ENCODE peak calls at places on chromosomes 16 and 17, in eight cellular contexts. H is HCT116, A is cardiac muscle cell, V is fibroblast of lung, M is thyroid gland, D is heart left ventricle, R is thoracic aorta, G is Caco-2. S is an unnamed sample.
A peak's percentile ranks its signal among the peaks of the same experiment; 100 is the strongest.

GRCh38 chr17:5405400-5405799 is 14.1 kb downstream of the NUP88 start:
- DNase-seq in R (no peak), V (no peak), M (no peak), A (no peak), D (no peak), H (no peak), G (peak; percentile 17), S (no peak)

GRCh38 chr16:53908731-53909130 is 204.8 kb downstream of the FTO start:
- DNase-seq in M (no peak), D (no peak), V (no peak), H (no peak), G (no peak), A (no peak), R (no peak), S (no peak)

GRCh38 chr17:35119370-35120185 is at the start of gene RAD51D:
- DNase-seq in V (peak; percentile 57), H (peak; percentile 48), A (peak; percentile 89), M (peak; percentile 80), D (peak; percentile 72), R (no peak), G (peak; percentile 91), S (peak; percentile 78)

GRCh38 chr17:6366144-6366755 is 68.7 kb downstream of the AIPL1 start:
- DNase-seq in G (no peak), D (no peak), M (peak; percentile 1), A (no peak), V (peak; percentile 82), R (no peak), H (peak; percentile 53), S (peak; percentile 22)

GRCh38 chr17:12790806-12791148 is 1.5 kb downstream of the ARHGAP44 start:
- DNase-seq in V (no peak), R (no peak), D (no peak), H (no peak), M (peak; percentile 79), G (no peak), A (no peak), S (no peak)

GRCh38 chr17:32516940-32517711 is 30.3 kb downstream of the CDK5R1 start:
- DNase-seq in M (no peak), G (no peak), V (no peak), H (no peak), A (no peak), D (no peak), R (no peak), S (no peak)

GRCh38 chr17:43774304-43775250 is 4.2 kb downstream of the DUSP3 start:
- DNase-seq in G (no peak), H (no peak), A (no peak), M (no peak), D (no peak), V (no peak), R (no peak), S (no peak)

GRCh38 chr16:11016993-11017392 is 72.6 kb downstream of the CLEC16A start:
- DNase-seq in A (no peak), R (no peak), G (no peak), V (peak; percentile 75), H (peak; percentile 32), D (peak; percentile 84), M (peak; percentile 53), S (peak; percentile 88)

GRCh38 chr16:363110-364090 is 6.9 kb downstream of the MRPL28 start:
- DNase-seq in M (peak; percentile 56), A (no peak), G (no peak), H (no peak), R (no peak), D (no peak), V (no peak), S (no peak)

GRCh38 chr16:69118468-69118867 is 13.0 kb downstream of the HAS3 start:
- DNase-seq in M (no peak), V (no peak), G (no peak), H (no peak), A (no peak), R (no peak), D (no peak), S (no peak)

GRCh38 chr17:49742256-49742655 is 21.7 kb downstream of the FAM117A start:
- DNase-seq in D (no peak), M (no peak), H (no peak), A (no peak), R (no peak), G (no peak), V (peak; percentile 21), S (no peak)

GRCh38 chr16:73732681-73733080 is 563.9 kb upstream of the PSMD7 start:
- DNase-seq in V (no peak), H (no peak), R (no peak), D (no peak), A (no peak), M (no peak), G (no peak), S (no peak)

GRCh38 chr16:3029499-3030127 is 5.8 kb downstream of the THOC6 start:
- DNase-seq in M (no peak), H (no peak), A (no peak), G (no peak), R (no peak), D (no peak), V (peak; percentile 36), S (no peak)

GRCh38 chr16:17949713-17950112 is 386.8 kb downstream of the NPIPA8 start:
- DNase-seq in H (no peak), A (no peak), M (no peak), G (no peak), R (no peak), D (no peak), V (no peak), S (no peak)

GRCh38 chr17:72657467-72658317 is 434.8 kb downstream of the SLC39A11 start:
- DNase-seq in R (no peak), H (no peak), M (no peak), A (no peak), G (peak; percentile 26), D (no peak), V (peak; percentile 40), S (no peak)

GRCh38 chr16:57070424-57070823 is 22.0 kb upstream of the CPNE2 start:
- DNase-seq in V (no peak), G (no peak), R (no peak), M (no peak), A (no peak), D (no peak), H (no peak), S (no peak)

GRCh38 chr16:57070986-57071540 is 21.3 kb upstream of the CPNE2 start:
- DNase-seq in A (no peak), M (no peak), D (no peak), R (no peak), V (no peak), G (no peak), H (no peak), S (no peak)

GRCh38 chr16:57069053-57069452 is 23.3 kb upstream of the CPNE2 start:
- DNase-seq in A (no peak), H (no peak), V (no peak), D (no peak), R (no peak), G (no peak), M (no peak), S (no peak)

GRCh38 chr16:57071840-57072541 is 20.4 kb upstream of the CPNE2 start:
- DNase-seq in A (no peak), D (no peak), R (no peak), G (no peak), V (peak; percentile 71), M (no peak), H (peak; percentile 26), S (no peak)

DNA sequence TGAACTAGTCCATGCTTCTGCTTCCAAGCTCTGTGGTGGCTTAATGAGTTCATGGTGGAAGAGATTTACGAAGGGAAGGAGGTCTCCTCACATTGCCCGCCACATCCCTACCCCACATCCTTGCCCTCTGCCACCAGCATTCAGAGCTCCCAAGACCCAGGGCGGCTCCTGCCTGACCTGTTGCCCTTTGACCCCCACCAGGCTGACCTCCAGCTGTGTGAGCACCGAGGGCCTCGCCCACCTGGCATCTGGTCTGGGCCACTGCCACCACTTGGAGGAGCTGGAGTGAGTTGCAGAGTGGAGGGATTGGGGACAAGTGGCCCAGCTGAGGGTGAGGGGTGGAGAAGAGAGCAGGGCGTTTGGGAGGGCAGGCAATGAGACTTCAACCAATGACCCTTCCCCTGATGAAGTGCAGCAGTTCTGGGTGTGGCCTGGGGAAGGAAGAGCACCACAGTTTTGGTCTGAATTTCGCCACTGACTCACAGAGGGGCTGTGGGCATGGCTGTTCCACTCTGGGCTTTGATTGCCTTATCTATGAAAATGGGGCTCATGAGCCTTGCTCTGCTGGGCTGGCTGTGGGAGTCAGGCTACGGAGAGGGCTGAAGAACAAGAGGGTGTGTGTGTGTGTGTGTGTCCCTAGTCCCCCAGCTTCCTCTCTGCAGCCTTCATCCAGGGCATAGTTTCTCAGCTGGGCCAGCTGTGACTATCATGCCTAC is 22.6 kb upstream of the CPNE2 start:
- DNase-seq in H (no peak), R (no peak), M (no peak), A (no peak), D (no peak), V (no peak), G (no peak), S (no peak)
- H3K36me3 ChIP-seq in H (no peaks in the 10 kb centered on the region), R (peaks cover 4% of the 10 kb centered on the region), M (no peaks in the 10 kb centered on the region), A (no peaks in the 10 kb centered on the region), D (peaks cover 22% of the 10 kb centered on the region), V (peaks cover 7% of the 10 kb centered on the region), G (no peaks in the 10 kb centered on the region), S (no peaks in the 10 kb centered on the region)

GRCh38 chr17:39981207-39982068 is 831 bp downstream of the PSMD3 start:
- DNase-seq in V (peak; percentile 2), A (no peak), D (no peak), R (no peak), M (no peak), G (no peak), H (no peak), S (no peak)
- TF ChIP-seq CTCF in V (no peak), A (no peak), D (no peak), R (no peak), M (no peak), G (no peak), H (no peak), S (no peak)

GRCh38 chr17:38417210-38417951 is 10.9 kb upstream of the ARHGAP23 start:
- DNase-seq in R (no peak), M (no peak), D (no peak), G (no peak), A (no peak), H (no peak), V (no peak), S (peak; percentile 94)

GRCh38 chr17:38418069-38418692 is 10.1 kb upstream of the ARHGAP23 start:
- DNase-seq in G (no peak), D (no peak), A (no peak), R (no peak), M (no peak), H (no peak), V (no peak), S (no peak)

GRCh38 chr17:38419508-38419981 is 8.7 kb upstream of the ARHGAP23 start:
- DNase-seq in D (no peak), R (no peak), A (no peak), H (no peak), V (no peak), G (peak; percentile 31), M (no peak), S (no peak)

GRCh38 chr17:38420518-38420917 is 7.7 kb upstream of the ARHGAP23 start:
- DNase-seq in A (no peak), R (no peak), G (no peak), V (no peak), M (no peak), D (no peak), H (no peak), S (no peak)

GRCh38 chr17:38418693-38419507 is 9.4 kb upstream of the ARHGAP23 start:
- DNase-seq in A (peak; percentile 45), V (no peak), R (no peak), D (no peak), M (no peak), H (no peak), G (peak; percentile 36), S (no peak)
- H3K4me1 ChIP-seq in A (peaks cover 24% of the 10 kb centered on the region), V (peaks cover 11% of the 10 kb centered on the region), R (peaks cover 37% of the 10 kb centered on the region), D (no peaks in the 10 kb centered on the region), M (peaks cover 18% of the 10 kb centered on the region), H (peaks cover 12% of the 10 kb centered on the region), G (peaks cover 23% of the 10 kb centered on the region), S (peaks cover 22% of the 10 kb centered on the region)

GRCh38 chr16:89787365-89787805 is 29.1 kb downstream of the FANCA start:
- DNase-seq in G (no peak), H (no peak), D (no peak), V (no peak), M (no peak), R (no peak), A (no peak), S (no peak)
- H3K36me3 ChIP-seq in G (peaks cover 10% of the 10 kb centered on the region), H (peaks cover 75% of the 10 kb centered on the region), D (no peaks in the 10 kb centered on the region), V (peaks cover 9% of the 10 kb centered on the region), M (no peaks in the 10 kb centered on the region), R (no peaks in the 10 kb centered on the region), A (no peaks in the 10 kb centered on the region), S (no peaks in the 10 kb centered on the region)